ENCODE peak calls at places on chromosomes 13 and 19, in nine cellular contexts. F is tibial nerve; X is EL; P is ecto neural progenitor cell; E is stimulated activated CD4-positive, alpha-beta T cell treated with anti-CD3 and anti-CD28 coated beads, Interleukin-15, amount 100 ng/mL, for 1 hour; R is activated CD8-positive, alpha-beta T cell treated with anti-CD3 and anti-CD28 coated beads, Interleukin-2, amount 10 ng/mL, durations not matched to agents 7 days and 5 days; Z is SW480; K is EH; A is heart left ventricle. N is an unnamed sample.

GRCh38 chr19:294341-294818 is 3.2 kb upstream of the PLPP2 start:
- DNase-seq in P (peak; percentile 56), X (peak; percentile 34), K (peak; percentile 42), E (no peak), R (no peak), F (no peak), A (peak; percentile 46), Z (no peak), N (no peak)

GRCh38 chr13:98890186-98890585 is 87.7 kb downstream of the DOCK9 start:
- DNase-seq in K (peak; percentile 49), Z (peak; percentile 74), P (no peak), F (peak; percentile 53), R (no peak), A (no peak), E (no peak), X (peak; percentile 49), N (no peak)

GRCh38 chr19:6238256-6238642 is 41.5 kb downstream of the MLLT1 start:
- DNase-seq in A (no peak), X (no peak), E (no peak), P (no peak), Z (no peak), K (no peak), R (no peak), F (no peak), N (no peak)

GRCh38 chr13:112973577-112973951 is 4.5 kb downstream of the MCF2L start:
- DNase-seq in Z (no peak), X (no peak), A (peak; percentile 37), E (no peak), R (no peak), P (no peak), K (no peak), F (no peak), N (no peak)

GRCh38 chr19:14405758-14406644 is 13.1 kb downstream of the DDX39A start:
- DNase-seq in K (peak; percentile 73), Z (peak; percentile 67), A (peak; percentile 94), F (peak; percentile 81), R (peak; percentile 91), P (peak; percentile 99), E (peak; percentile 88), X (peak; percentile 70), N (peak; percentile 42)

GRCh38 chr13:45325806-45326205 is 15.2 kb downstream of the TPT1 start:
- DNase-seq in Z (no peak), R (no peak), A (peak; percentile 65), K (peak; percentile 93), X (peak; percentile 90), F (peak; percentile 31), P (no peak), E (no peak), N (no peak)

GRCh38 chr19:33795370-33796163 is 1.1 kb upstream of the KCTD15 start:
- DNase-seq in X (peak; percentile 84), F (peak; percentile 45), Z (peak; percentile 83), K (peak; percentile 91), P (peak; percentile 94), E (peak; percentile 49), R (peak; percentile 32), A (peak; percentile 93), N (peak; percentile 34)

GRCh38 chr19:41296323-41296935 is 13.5 kb upstream of the CCDC97 start:
- DNase-seq in P (no peak), X (no peak), Z (no peak), F (no peak), R (no peak), E (no peak), K (no peak), A (no peak), N (no peak)

GRCh38 chr13:43720780-43721397 is 65.9 kb downstream of the ENOX1 start:
- DNase-seq in R (no peak), P (no peak), X (peak; percentile 29), A (no peak), Z (no peak), K (peak; percentile 31), E (no peak), F (no peak), N (no peak)

GRCh38 chr19:29660835-29661234 is 4.4 kb upstream of the PLEKHF1 start:
- DNase-seq in Z (no peak), P (no peak), E (peak; percentile 45), X (no peak), K (no peak), F (no peak), A (no peak), R (no peak), N (no peak)

GRCh38 chr19:41595258-41595889 is 19.4 kb downstream of the CEACAM21 start:
- DNase-seq in X (peak; percentile 79), F (peak; percentile 22), E (peak; percentile 48), K (peak; percentile 85), Z (peak; percentile 88), P (peak; percentile 55), A (no peak), R (peak; percentile 82), N (peak; percentile 84)

GRCh38 chr19:42120276-42121010 is 11.8 kb downstream of the POU2F2 start:
- DNase-seq in Z (no peak), P (no peak), A (no peak), F (no peak), R (no peak), E (no peak), K (no peak), X (no peak), N (no peak)

GRCh38 chr19:3642987-3643386 is 16.4 kb upstream of the CACTIN start:
- DNase-seq in Z (no peak), K (no peak), F (no peak), E (no peak), A (no peak), P (peak; percentile 75), X (no peak), R (peak; percentile 30), N (no peak)

GRCh38 chr19:19067276-19068072 is 3.7 kb downstream of the SLC25A42 start:
- DNase-seq in Z (no peak), X (no peak), K (no peak), P (no peak), A (no peak), R (no peak), F (no peak), E (no peak), N (no peak)

GRCh38 chr19:3665681-3666544 is 34.4 kb downstream of the PIP5K1C start:
- DNase-seq in K (peak; percentile 53), P (peak; percentile 88), A (peak; percentile 89), Z (no peak), X (peak; percentile 28), E (peak; percentile 74), R (peak; percentile 80), F (peak; percentile 75), N (peak; percentile 24)